ENCODE peak calls at places on chromosomes 16 and 17, in seven cellular contexts. J is tibial nerve; K is pancreas; S is CD8-positive, alpha-beta memory T cell; B is ovary; C is fibroblast of lung; H is naive thymus-derived CD4-positive, alpha-beta T cell. Z is an unnamed sample. For H3K4me1, the result is how much of the 10 kb centered on the place peaks cover.

GRCh38 chr16:29830774-29831173 is 10.5 kb downstream of the MVP start:
- DNase-seq in J (no peak), K (no peak), S (no peak), B (no peak), C (no peak), H (no peak), Z (no peak)

GRCh38 chr17:49512296-49513043 is 17.4 kb downstream of the NGFR start:
- DNase-seq in J (no peak), K (no peak), S (no peak), B (no peak), C (no peak), H (no peak), Z (no peak)

GRCh38 chr17:39110435-39111136 is 40.9 kb downstream of the PLXDC1 start:
- DNase-seq in J (no peak), K (peak), S (no peak), B (no peak), C (no peak), H (no peak), Z (no peak)

GRCh38 chr16:14369734-14370598 is 260.1 kb downstream of the PARN start:
- DNase-seq in J (no peak), K (no peak), S (no peak), B (peak), C (no peak), H (no peak), Z (no peak)

GRCh38 chr16:72743011-72743761 is 304.7 kb downstream of the ZFHX3 start:
- DNase-seq in J (no peak), K (no peak), S (no peak), B (no peak), C (no peak), H (no peak), Z (no peak)

GRCh38 chr16:70694088-70694487 is 8.2 kb upstream of the MTSS2 start:
- DNase-seq in J (no peak), K (no peak), S (no peak), B (no peak), C (peak), H (no peak), Z (no peak)

GRCh38 chr16:1825381-1825863 is 1.2 kb downstream of the HAGH start:
- DNase-seq in J (no peak), K (peak), S (no peak), B (peak), C (no peak), H (no peak), Z (no peak)

GRCh38 chr16:68732068-68732680 is 4.9 kb upstream of the CDH1 start:
- DNase-seq in J (no peak), K (peak), S (no peak), B (peak), C (no peak), H (no peak), Z (no peak)

GRCh38 chr17:45246861-45247428 is 14.9 kb downstream of the SPATA32 start:
- DNase-seq in J (no peak), K (no peak), S (no peak), B (no peak), C (peak), H (no peak), Z (peak)

GRCh38 chr16:19138601-19139000 is 24.8 kb downstream of the ITPRIPL2 start:
- DNase-seq in J (peak), K (no peak), S (no peak), B (peak), C (peak), H (no peak), Z (no peak)

GRCh38 chr16:19578378-19578851 is 22.9 kb downstream of the VPS35L start:
- DNase-seq in J (no peak), K (no peak), S (no peak), B (no peak), C (no peak), H (no peak), Z (no peak)

GRCh38 chr17:33750943-33751701 is 458.0 kb upstream of the ASIC2 start:
- DNase-seq in J (peak), K (peak), S (peak), B (peak), C (peak), H (peak), Z (peak)

GRCh38 chr16:56964243-56965148 is 2.7 kb downstream of the CETP start:
- DNase-seq in J (peak), K (peak), S (peak), B (peak), C (peak), H (peak), Z (peak)

GRCh38 chr16:11871193-11871592 is 19.9 kb upstream of the RSL1D1 start:
- DNase-seq in J (peak), K (no peak), S (no peak), B (no peak), C (peak), H (no peak), Z (no peak)

GRCh38 chr17:77476920-77477805 is 336.4 kb downstream of the SEC14L1 start:
- DNase-seq in J (peak), K (no peak), S (peak), B (peak), C (peak), H (no peak), Z (no peak)

GRCh38 chr17:7226721-7227710 is 7.3 kb downstream of the ACADVL start:
- DNase-seq in J (no peak), K (no peak), S (no peak), B (no peak), C (no peak), H (no peak), Z (no peak)

GRCh38 chr17:31802502-31802901 is 56.5 kb downstream of the COPRS start:
- DNase-seq in J (no peak), K (no peak), S (no peak), B (no peak), C (no peak), H (no peak), Z (no peak)

GRCh38 chr17:64309021-64309420 is 46.0 kb upstream of the TEX2 start:
- DNase-seq in J (no peak), K (no peak), S (no peak), B (no peak), C (no peak), H (no peak), Z (no peak)

GRCh38 chr17:29399634-29400033 is 9.5 kb downstream of the TAOK1 start:
- DNase-seq in J (no peak), K (no peak), S (no peak), B (no peak), C (no peak), H (no peak), Z (no peak)

GRCh38 chr16:87806246-87806607 is 40.4 kb upstream of the KLHDC4 start:
- DNase-seq in J (no peak), K (no peak), S (no peak), B (no peak), C (peak), H (no peak), Z (no peak)

GRCh38 chr16:72811188-72811720 is 236.7 kb downstream of the ZFHX3 start:
- DNase-seq in J (no peak), K (no peak), S (no peak), B (no peak), C (no peak), H (no peak), Z (no peak)

GRCh38 chr17:12118617-12119016 is 97.9 kb downstream of the MAP2K4 start:
- DNase-seq in J (no peak), K (no peak), S (no peak), B (no peak), C (no peak), H (no peak), Z (no peak)

GRCh38 chr16:30875881-30876791 is 17.7 kb downstream of the BCL7C start:
- DNase-seq in J (no peak), K (no peak), S (peak), B (no peak), C (no peak), H (peak), Z (peak)

GRCh38 chr17:27558341-27558740 is 72.6 kb upstream of the LGALS9 start:
- DNase-seq in J (no peak), K (peak), S (no peak), B (no peak), C (no peak), H (no peak), Z (no peak)

GRCh38 chr16:88387177-88387576 is 4.4 kb downstream of the ZNF469 start:
- DNase-seq in J (no peak), K (no peak), S (no peak), B (no peak), C (peak), H (no peak), Z (no peak)

DNA sequence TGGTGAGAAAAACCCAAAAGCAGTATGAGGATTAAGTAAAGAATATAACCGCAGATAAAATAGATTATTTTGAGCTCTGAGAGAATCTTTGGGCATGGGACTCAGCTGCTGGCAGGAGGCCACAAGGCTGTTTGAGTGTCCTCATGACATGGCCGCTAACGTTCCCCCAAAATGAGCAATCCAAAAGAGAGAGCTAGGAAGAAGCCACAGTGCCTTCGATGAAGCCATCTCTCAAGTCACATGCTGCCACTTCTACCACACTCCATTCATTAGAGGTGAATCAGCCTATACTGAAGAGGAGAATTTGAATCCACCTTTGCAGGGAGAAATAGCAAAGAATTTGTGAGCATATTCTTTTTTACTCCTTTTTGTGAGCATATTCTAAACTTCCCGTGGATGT is 34.2 kb downstream of the ANKFY1 start:
- DNase-seq in J (peak), K (no peak), S (no peak), B (peak), C (no peak), H (no peak), Z (no peak)
- H3K4me3 ChIP-seq in J (no peak), K (no peak), S (no peak), B (no peak), C (peak), H (no peak), Z (no peak)

GRCh38 chr17:4134756-4135155 is 8.1 kb downstream of the ZZEF1 start:
- DNase-seq in J (no peak), K (no peak), S (no peak), B (no peak), C (no peak), H (no peak), Z (no peak)
- H3K4me1 ChIP-seq in J (under half), K (under half), S (under half), B (under half), C (under half), H (under half), Z (under half)

GRCh38 chr17:8789743-8790142 is 9.4 kb downstream of the MFSD6L start:
- DNase-seq in J (no peak), K (no peak), S (no peak), B (no peak), C (no peak), H (no peak), Z (no peak)

GRCh38 chr17:8792646-8793045 is 6.5 kb downstream of the MFSD6L start:
- DNase-seq in J (no peak), K (no peak), S (no peak), B (no peak), C (no peak), H (no peak), Z (no peak)

GRCh38 chr17:8791248-8791909 is 7.8 kb downstream of the MFSD6L start:
- DNase-seq in J (no peak), K (no peak), S (no peak), B (no peak), C (no peak), H (no peak), Z (no peak)

GRCh38 chr17:8793649-8794048 is 5.5 kb downstream of the MFSD6L start:
- DNase-seq in J (no peak), K (no peak), S (no peak), B (no peak), C (no peak), H (no peak), Z (no peak)

DNA sequence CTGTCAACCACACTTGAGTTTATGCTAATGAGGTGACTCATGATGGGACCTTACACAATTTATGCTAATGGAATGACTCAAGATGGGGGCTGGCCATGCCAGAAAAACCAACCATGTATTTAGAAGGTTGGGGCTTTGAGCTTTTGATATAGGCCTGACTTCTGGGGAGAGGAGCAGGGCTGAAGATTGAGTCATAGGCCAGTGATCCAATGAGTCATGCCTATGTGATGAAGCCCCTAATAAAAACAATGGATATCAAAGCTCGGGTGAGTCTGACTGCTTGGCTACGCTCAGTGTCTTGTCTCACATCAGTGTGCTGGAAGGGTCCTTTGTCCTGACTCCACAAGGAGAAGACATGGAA is 7.3 kb downstream of the MFSD6L start:
- DNase-seq in J (no peak), K (no peak), S (no peak), B (no peak), C (peak), H (no peak), Z (no peak)
- H3K4me3 ChIP-seq in J (no peak), K (no peak), S (no peak), B (no peak), C (no peak), H (no peak), Z (no peak)

DNA sequence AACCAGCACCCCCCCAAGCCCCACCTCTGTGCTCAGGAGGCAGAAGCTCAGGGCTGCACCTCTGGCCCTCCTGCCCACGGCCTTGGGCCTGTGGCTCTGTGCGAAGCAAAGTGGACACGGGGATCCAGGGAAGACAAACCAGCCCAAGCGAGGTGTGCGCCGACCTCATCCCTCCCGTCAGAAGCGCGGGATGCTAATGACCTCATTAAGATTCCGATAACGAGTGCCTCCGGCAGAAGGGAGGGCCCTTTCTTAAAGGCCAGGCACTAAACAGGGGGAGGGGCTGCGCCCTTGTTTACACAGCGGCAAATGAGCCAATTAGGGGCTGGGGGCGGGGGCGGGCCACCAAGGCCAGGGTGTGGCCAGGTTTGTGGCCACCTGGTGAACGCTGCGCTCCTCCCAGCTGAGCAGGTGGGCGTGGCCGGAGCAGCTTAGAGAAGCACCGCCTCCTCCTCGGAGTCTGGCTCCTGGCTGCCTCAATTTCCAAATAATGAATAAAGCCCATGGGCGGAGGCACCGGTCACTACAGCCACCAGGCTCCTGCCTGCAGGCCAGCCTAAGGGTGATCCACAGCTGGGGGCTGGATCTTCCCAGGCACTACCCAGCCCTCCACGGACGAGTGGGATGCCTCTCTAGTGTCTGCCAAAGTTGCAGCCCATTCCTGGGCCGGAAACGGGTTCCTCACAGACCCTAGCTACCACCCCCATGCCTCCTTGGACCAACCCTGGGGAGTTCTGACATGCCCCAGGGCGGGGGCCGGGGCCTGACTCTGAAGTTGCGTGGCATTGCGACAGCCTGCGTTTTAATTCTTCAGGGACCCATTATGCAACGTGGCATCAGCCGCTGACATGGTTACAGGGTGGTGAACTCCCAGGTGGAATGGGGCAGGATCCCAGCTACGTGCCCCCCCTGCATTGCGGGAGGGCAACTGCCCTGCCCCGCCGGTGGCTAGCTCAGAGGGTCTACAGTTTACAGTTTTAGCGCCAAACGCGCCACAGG is 3.0 kb downstream of the CBX4 start:
- DNase-seq in J (no peak), K (peak), S (no peak), B (no peak), C (peak), H (no peak), Z (no peak)
- H3K4me1 ChIP-seq in J (under half), K (under half), S (under half), B (under half), C (under half), H (under half), Z (half or more)

DNA sequence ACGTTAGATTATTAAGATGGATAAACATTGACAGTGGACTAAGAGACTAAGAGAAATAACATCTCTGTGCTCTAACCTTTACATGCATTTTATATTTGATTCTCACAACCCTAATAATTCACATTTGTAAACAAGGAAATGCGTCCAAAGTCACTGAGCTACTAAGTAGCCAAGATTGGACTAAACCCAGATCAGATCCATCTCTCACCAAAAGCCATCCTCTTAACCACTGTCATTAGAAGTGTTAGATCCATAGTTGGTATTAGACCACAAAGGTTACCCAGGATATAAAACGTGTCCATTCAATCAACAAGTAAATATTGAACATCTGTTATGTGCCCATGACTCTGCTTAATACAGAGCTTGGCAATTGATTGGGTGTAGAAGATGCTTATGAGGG is 5.2 kb downstream of the HSD17B2 start:
- DNase-seq in J (no peak), K (no peak), S (no peak), B (no peak), C (no peak), H (no peak), Z (no peak)
- H3K4me3 ChIP-seq in J (no peak), K (no peak), S (no peak), B (no peak), C (no peak), H (no peak), Z (no peak)

GRCh38 chr16:7343271-7343670 is 10.6 kb downstream of the RBFOX1 start:
- DNase-seq in J (no peak), K (no peak), S (no peak), B (no peak), C (no peak), H (no peak), Z (no peak)
- H3K4me1 ChIP-seq in J (under half), K (under half), S (under half), B (under half), C (under half), H (under half), Z (under half)

GRCh38 chr16:9068886-9069285 is 22.6 kb upstream of the HAPSTR1 start:
- DNase-seq in J (no peak), K (no peak), S (no peak), B (no peak), C (no peak), H (no peak), Z (no peak)

GRCh38 chr16:9077001-9077809 is 14.2 kb upstream of the HAPSTR1 start:
- DNase-seq in J (no peak), K (no peak), S (no peak), B (no peak), C (no peak), H (no peak), Z (no peak)

GRCh38 chr16:9075299-9076071 is 16.0 kb upstream of the HAPSTR1 start:
- DNase-seq in J (no peak), K (no peak), S (no peak), B (no peak), C (no peak), H (no peak), Z (no peak)

GRCh38 chr16:9070295-9070694 is 21.1 kb upstream of the HAPSTR1 start:
- DNase-seq in J (no peak), K (no peak), S (no peak), B (no peak), C (no peak), H (no peak), Z (no peak)

DNA sequence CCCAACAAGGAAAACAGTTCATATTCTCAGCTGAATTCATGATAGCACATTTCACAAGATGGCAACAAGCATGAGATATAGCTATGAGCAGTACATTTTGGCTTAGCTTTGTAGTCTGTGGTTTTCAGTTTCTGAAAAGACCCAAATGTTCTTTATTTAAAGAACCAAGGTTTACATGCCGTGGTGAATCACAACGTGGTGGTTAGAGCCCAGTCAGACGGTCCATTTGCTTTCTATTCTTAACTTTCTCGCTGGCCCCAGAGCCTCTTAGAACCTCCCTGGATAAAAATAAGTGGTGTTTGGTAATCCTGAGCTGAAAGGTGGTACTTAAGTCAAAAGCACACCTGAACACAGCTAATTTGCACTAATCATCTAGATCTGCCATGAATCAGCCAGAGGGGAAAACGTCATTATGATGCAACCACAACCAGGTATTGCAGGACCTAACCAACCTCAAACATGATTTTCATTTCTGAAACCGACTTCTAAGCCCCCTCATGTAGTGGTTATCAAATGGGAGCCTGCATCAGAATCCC is 18.6 kb upstream of the HAPSTR1 start:
- DNase-seq in J (no peak), K (no peak), S (no peak), B (no peak), C (peak), H (no peak), Z (no peak)
- H3K4me3 ChIP-seq in J (no peak), K (no peak), S (no peak), B (no peak), C (no peak), H (no peak), Z (no peak)